ENCODE peak calls at places on chromosomes 3 and 15, in nine cellular contexts. J is Panc1; D is heart left ventricle; Y is CD8-positive, alpha-beta T cell; M is CD4-positive, alpha-beta T cell; C is left lung; Q is HCT116; A is GM12878; S is naive thymus-derived CD4-positive, alpha-beta T cell. V is an unnamed sample.
A peak's percentile ranks its signal among the peaks of the same experiment; 100 is the strongest.

GRCh38 chr3:178512627-178513026 is 23.6 kb upstream of the KCNMB2 start:
- ATAC-seq in J (no peak), Q (no peak), D (no peak), M (no peak), A (no peak), C (no peak), Y (no peak), S (no peak), V (no peak)

GRCh38 chr3:105915524-105915923 is 46.7 kb upstream of the CBLB start:
- ATAC-seq in A (no peak), M (no peak), Y (no peak), D (no peak), C (no peak), S (no peak), J (no peak), Q (no peak), V (no peak)

GRCh38 chr3:147030274-147030673 is 376.1 kb downstream of the ZIC4 start:
- ATAC-seq in S (no peak), Q (no peak), M (no peak), A (no peak), J (no peak), C (no peak), D (no peak), Y (no peak), V (no peak)

GRCh38 chr15:76169792-76170425 is 110.1 kb downstream of the TMEM266 start:
- ATAC-seq in D (peak; percentile 67), Q (no peak), A (no peak), M (no peak), J (no peak), S (no peak), C (peak; percentile 25), Y (no peak), V (peak; percentile 60)

GRCh38 chr3:4835616-4836043 is 143.6 kb upstream of the BHLHE40 start:
- ATAC-seq in Q (no peak), M (no peak), Y (no peak), C (no peak), J (no peak), A (no peak), S (no peak), D (no peak), V (no peak)

GRCh38 chr3:50978991-50979667 is 304.4 kb downstream of the DOCK3 start:
- ATAC-seq in Y (no peak), S (no peak), D (no peak), J (no peak), M (no peak), A (no peak), C (no peak), Q (peak; percentile 49), V (no peak)

GRCh38 chr3:37668831-37669610 is 192.7 kb upstream of the CTDSPL start:
- ATAC-seq in S (no peak), M (no peak), A (no peak), J (no peak), Q (peak; percentile 22), Y (no peak), C (peak; percentile 57), D (peak; percentile 48), V (peak; percentile 30)

GRCh38 chr15:47473857-47474256 is 243.4 kb upstream of the SEMA6D start:
- ATAC-seq in Y (no peak), D (peak; percentile 93), M (no peak), A (no peak), J (no peak), Q (no peak), S (no peak), C (peak; percentile 56), V (peak; percentile 85)

GRCh38 chr3:21786454-21786829 is 35.4 kb upstream of the ZNF385D start:
- ATAC-seq in Q (no peak), Y (no peak), J (no peak), D (no peak), C (no peak), S (no peak), A (no peak), M (no peak), V (no peak)

GRCh38 chr3:183815565-183815943 is 9.8 kb downstream of the MAP6D1 start:
- ATAC-seq in A (peak; percentile 38), J (no peak), Y (no peak), M (peak; percentile 77), Q (no peak), C (no peak), S (peak; percentile 60), D (no peak), V (no peak)

GRCh38 chr3:158269896-158270295 is 160.0 kb downstream of the RSRC1 start:
- ATAC-seq in A (no peak), C (no peak), Y (no peak), S (no peak), Q (no peak), J (no peak), M (no peak), D (no peak), V (no peak)

GRCh38 chr3:118501152-118501551 is 533.5 kb downstream of the IGSF11 start:
- ATAC-seq in Y (no peak), S (no peak), J (no peak), A (peak; percentile 54), Q (peak; percentile 70), M (no peak), D (peak; percentile 45), C (peak; percentile 82), V (peak; percentile 46)

GRCh38 chr15:60399931-60400330 is 2.1 kb upstream of the ANXA2 start:
- ATAC-seq in Q (no peak), C (no peak), D (no peak), A (no peak), M (no peak), S (no peak), J (no peak), Y (no peak), V (no peak)

GRCh38 chr3:62665627-62666433 is 209.4 kb downstream of the CADPS start:
- ATAC-seq in S (no peak), A (peak; percentile 93), D (peak; percentile 88), Y (no peak), C (peak; percentile 98), Q (peak; percentile 90), J (peak; percentile 86), M (no peak), V (no peak)

GRCh38 chr3:71726106-71726505 is 904 bp upstream of the EIF4E3 start:
- ATAC-seq in Q (no peak), S (peak; percentile 58), D (no peak), A (no peak), Y (peak; percentile 58), C (no peak), J (no peak), M (peak; percentile 55), V (no peak)
- H3K27ac ChIP-seq in Q (no peak overlapping the region), S (peak overlapping the region; percentile 72), D (no peak overlapping the region), A (no peak overlapping the region), Y (peak overlapping the region; percentile 54), C (peak overlapping the region; percentile 84), J (no peak overlapping the region), M (peak overlapping the region; percentile 84), V (peak overlapping the region; percentile 76)

DNA sequence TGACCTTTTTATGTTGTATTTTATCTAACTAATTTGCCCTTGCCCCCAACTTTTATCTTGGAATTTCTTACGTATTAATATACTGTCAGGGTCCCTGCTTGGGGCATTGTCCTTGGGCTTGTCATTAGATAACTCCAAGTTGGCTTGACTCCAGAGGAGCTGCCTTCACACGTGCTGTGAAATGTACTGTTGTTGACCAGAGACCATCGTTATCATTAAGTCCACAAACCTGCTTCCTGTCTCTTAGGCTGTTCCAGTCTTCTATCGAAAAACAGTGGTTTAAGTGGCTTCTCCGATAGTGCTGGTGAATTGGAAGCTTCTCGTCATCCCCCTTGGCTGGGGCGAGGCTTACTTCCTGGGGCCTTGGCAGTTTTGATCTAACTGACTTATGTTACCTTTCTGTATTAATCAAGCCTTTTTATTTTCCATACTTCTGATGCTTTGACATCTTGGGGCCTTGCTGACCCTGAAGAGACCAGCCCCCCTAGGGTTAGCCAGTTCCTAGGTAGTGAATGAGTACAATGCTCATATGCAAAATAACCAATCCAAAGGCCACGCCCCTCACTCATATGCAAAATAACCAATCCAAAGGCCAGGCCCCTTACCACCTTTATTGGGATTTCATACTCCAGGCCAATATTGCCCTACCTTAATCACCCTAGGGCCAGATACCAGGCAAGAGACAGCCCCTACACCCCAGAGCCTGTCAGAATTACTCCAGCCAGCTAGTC is 164.5 kb downstream of the IGF1R start:
- ATAC-seq in M (no peak), Q (no peak), J (no peak), Y (no peak), D (peak; percentile 14), S (no peak), A (no peak), C (no peak), V (no peak)
- H3K27ac ChIP-seq in M (no peak overlapping the region), Q (no peak overlapping the region), J (no peak overlapping the region), Y (no peak overlapping the region), D (no peak overlapping the region), S (no peak overlapping the region), A (no peak overlapping the region), C (no peak overlapping the region), V (no peak overlapping the region)

GRCh38 chr15:37877851-37878577 is 56.4 kb upstream of the TMCO5A start:
- ATAC-seq in M (no peak), J (no peak), D (no peak), C (no peak), S (no peak), Y (no peak), Q (peak; percentile 71), A (no peak), V (no peak)

GRCh38 chr15:37873336-37873735 is 61.1 kb upstream of the TMCO5A start:
- ATAC-seq in J (no peak), C (no peak), A (no peak), M (no peak), Q (no peak), Y (no peak), S (no peak), D (no peak), V (no peak)

GRCh38 chr15:37876900-37877299 is 57.5 kb upstream of the TMCO5A start:
- ATAC-seq in C (no peak), D (no peak), M (no peak), J (no peak), Q (no peak), A (no peak), Y (no peak), S (no peak), V (no peak)

DNA sequence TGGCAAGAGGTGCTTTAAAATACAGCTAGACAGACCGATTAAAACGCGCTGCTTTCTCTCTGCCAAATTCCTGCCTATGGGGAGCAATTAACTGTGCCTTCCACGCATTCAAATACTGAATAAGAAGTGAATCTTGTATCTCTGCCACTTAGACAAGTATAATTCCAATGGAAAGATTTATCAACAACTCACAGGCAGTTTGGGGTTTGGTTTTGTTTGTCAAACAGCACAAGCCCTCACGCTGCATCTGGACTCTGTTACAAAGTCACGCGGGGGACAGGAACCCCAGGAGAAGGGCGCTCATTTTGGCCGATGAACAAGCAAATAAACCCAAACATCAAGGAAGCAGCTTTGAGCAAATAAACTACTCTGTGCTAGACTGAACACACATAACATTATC is 61.8 kb upstream of the TMCO5A start:
- ATAC-seq in A (no peak), Y (no peak), Q (no peak), J (no peak), S (no peak), M (no peak), D (no peak), C (no peak), V (no peak)
- H3K27ac ChIP-seq in A (no peak overlapping the region), Y (no peak overlapping the region), Q (no peak overlapping the region), J (no peak overlapping the region), S (no peak overlapping the region), M (no peak overlapping the region), D (no peak overlapping the region), C (no peak overlapping the region), V (no peak overlapping the region)

DNA sequence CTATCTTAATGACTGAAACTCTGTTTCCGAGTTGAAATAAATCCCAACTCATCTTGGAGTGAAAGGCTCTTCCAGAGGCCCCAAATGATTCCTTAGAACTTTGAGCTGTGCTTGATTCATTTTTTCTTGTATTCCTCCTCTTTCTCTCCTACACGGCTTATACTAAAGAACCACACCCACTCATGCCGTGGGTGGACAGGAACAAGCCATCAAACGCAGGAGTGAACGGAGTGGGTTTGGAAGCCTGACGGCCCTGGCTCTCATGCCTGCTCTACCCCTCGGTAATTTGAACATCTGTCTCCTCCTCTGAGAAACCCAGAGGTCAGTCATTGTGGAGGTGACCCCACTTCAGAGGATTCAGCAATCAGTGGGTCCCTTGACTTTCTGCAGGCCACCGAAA is 236.5 kb downstream of the AGBL1 start:
- ATAC-seq in M (no peak), C (no peak), Y (no peak), S (no peak), D (no peak), A (no peak), Q (no peak), J (no peak), V (no peak)
- H3K27ac ChIP-seq in M (no peak overlapping the region), C (no peak overlapping the region), Y (no peak overlapping the region), S (no peak overlapping the region), D (no peak overlapping the region), A (no peak overlapping the region), Q (no peak overlapping the region), J (no peak overlapping the region), V (no peak overlapping the region)

V was measured in gastroesophageal sphincter.